ENCODE peak calls at places on chromosomes 5 and 9, in four cellular contexts. One of them, this sample, is unnamed.

GRCh38 chr5:38115318-38115827 is 143.0 kb upstream of the EGFLAM start:
- DNase-seq in dermis blood vessel endothelial cell: no peak
- DNase-seq in NCI-H345: no peak
- DNase-seq in HTR-8/SVneo: no peak
- DNase-seq in this sample: no peak

GRCh38 chr5:86689103-86689729 is 71.5 kb downstream of the COX7C start:
- DNase-seq in HTR-8/SVneo: no peak
- DNase-seq in NCI-H345: no peak
- DNase-seq in dermis blood vessel endothelial cell: no peak
- DNase-seq in this sample: no peak

GRCh38 chr9:33878691-33879366 is 61.9 kb downstream of the UBE2R2 start:
- DNase-seq in NCI-H345: no peak
- DNase-seq in HTR-8/SVneo: no peak
- DNase-seq in dermis blood vessel endothelial cell: no peak
- DNase-seq in this sample: no peak

GRCh38 chr9:136977223-136978072 is at the start of gene PTGDS:
- DNase-seq in HTR-8/SVneo: no peak
- DNase-seq in NCI-H345: no peak
- DNase-seq in dermis blood vessel endothelial cell: no peak
- DNase-seq in this sample: no peak

GRCh38 chr9:121954477-121955175 is 138.5 kb downstream of the TTLL11 start:
- DNase-seq in NCI-H345: no peak
- DNase-seq in HTR-8/SVneo: no peak
- DNase-seq in dermis blood vessel endothelial cell: no peak
- DNase-seq in this sample: peak

GRCh38 chr5:168647083-168647482 is 67.9 kb upstream of the PANK3 start:
- DNase-seq in NCI-H345: no peak
- DNase-seq in dermis blood vessel endothelial cell: no peak
- DNase-seq in HTR-8/SVneo: no peak
- DNase-seq in this sample: no peak

GRCh38 chr9:70998962-70999361 is 122.5 kb downstream of the TRPM3 start:
- DNase-seq in dermis blood vessel endothelial cell: no peak
- DNase-seq in HTR-8/SVneo: no peak
- DNase-seq in NCI-H345: no peak
- DNase-seq in this sample: no peak

GRCh38 chr9:127989094-127989493 is 8.3 kb upstream of the EEIG1 start:
- DNase-seq in dermis blood vessel endothelial cell: no peak
- DNase-seq in HTR-8/SVneo: no peak
- DNase-seq in NCI-H345: no peak
- DNase-seq in this sample: no peak

GRCh38 chr9:125140576-125140975 is 2.8 kb downstream of the SCAI start:
- DNase-seq in dermis blood vessel endothelial cell: no peak
- DNase-seq in HTR-8/SVneo: no peak
- DNase-seq in NCI-H345: no peak
- DNase-seq in this sample: no peak

GRCh38 chr5:177498013-177498847 is 826 bp upstream of the PDLIM7 start:
- DNase-seq in HTR-8/SVneo: no peak
- DNase-seq in dermis blood vessel endothelial cell: peak
- DNase-seq in NCI-H345: no peak
- DNase-seq in this sample: no peak

GRCh38 chr5:36153727-36154126 is 1.8 kb downstream of the SKP2 start:
- DNase-seq in NCI-H345: no peak
- DNase-seq in dermis blood vessel endothelial cell: no peak
- DNase-seq in HTR-8/SVneo: no peak
- DNase-seq in this sample: no peak

GRCh38 chr9:136655244-136656225 is 7.2 kb upstream of the EGFL7 start:
- DNase-seq in NCI-H345: no peak
- DNase-seq in dermis blood vessel endothelial cell: peak
- DNase-seq in HTR-8/SVneo: no peak
- DNase-seq in this sample: no peak

GRCh38 chr5:108028411-108028810 is 353.5 kb downstream of the FBXL17 start:
- DNase-seq in NCI-H345: no peak
- DNase-seq in HTR-8/SVneo: no peak
- DNase-seq in dermis blood vessel endothelial cell: peak
- DNase-seq in this sample: no peak

GRCh38 chr5:5494489-5495402 is 72.3 kb downstream of the ICE1 start:
- DNase-seq in dermis blood vessel endothelial cell: peak
- DNase-seq in NCI-H345: no peak
- DNase-seq in HTR-8/SVneo: peak
- DNase-seq in this sample: peak

GRCh38 chr5:170625221-170626165 is 121.7 kb downstream of the KCNIP1 start:
- DNase-seq in HTR-8/SVneo: no peak
- DNase-seq in NCI-H345: peak
- DNase-seq in dermis blood vessel endothelial cell: no peak
- DNase-seq in this sample: no peak

GRCh38 chr5:41871866-41872265 is 1.6 kb upstream of the OXCT1 start:
- DNase-seq in HTR-8/SVneo: no peak
- DNase-seq in dermis blood vessel endothelial cell: peak
- DNase-seq in NCI-H345: no peak
- DNase-seq in this sample: no peak

This sample was measured in SW480.